ENCODE peak calls at places on chromosomes 13 and 19, in five cellular contexts. One of them, this sample, is unnamed.

GRCh38 chr19:31339405-31339804 is 9.8 kb downstream of the TSHZ3 start:
- DNase-seq in fibroblast of lung: peak; percentile 72
- DNase-seq in keratinocyte: no peak
- DNase-seq in dorsolateral prefrontal cortex: no peak
- DNase-seq in hepatocyte: no peak
- DNase-seq in this sample: no peak

GRCh38 chr13:87669379-87669978 is 1.7 kb upstream of the SLITRK5 start:
- DNase-seq in dorsolateral prefrontal cortex: no peak
- DNase-seq in fibroblast of lung: peak; percentile 42
- DNase-seq in keratinocyte: peak; percentile 5
- DNase-seq in hepatocyte: peak; percentile 53
- DNase-seq in this sample: peak; percentile 6

GRCh38 chr19:30070198-30070969 is 128.3 kb downstream of the URI1 start:
- DNase-seq in fibroblast of lung: no peak
- DNase-seq in hepatocyte: peak; percentile 37
- DNase-seq in keratinocyte: no peak
- DNase-seq in dorsolateral prefrontal cortex: no peak
- DNase-seq in this sample: no peak

GRCh38 chr13:84417426-84417825 is 535.2 kb upstream of the SLITRK1 start:
- DNase-seq in fibroblast of lung: peak; percentile 52
- DNase-seq in dorsolateral prefrontal cortex: no peak
- DNase-seq in keratinocyte: no peak
- DNase-seq in hepatocyte: no peak
- DNase-seq in this sample: no peak

GRCh38 chr13:20702945-20703784 is at the start of gene IL17D:
- DNase-seq in dorsolateral prefrontal cortex: no peak
- DNase-seq in keratinocyte: no peak
- DNase-seq in hepatocyte: peak; percentile 65
- DNase-seq in fibroblast of lung: no peak
- DNase-seq in this sample: peak; percentile 42

GRCh38 chr19:33358408-33358807 is 15.1 kb upstream of the CEBPG start:
- DNase-seq in hepatocyte: no peak
- DNase-seq in keratinocyte: no peak
- DNase-seq in dorsolateral prefrontal cortex: no peak
- DNase-seq in fibroblast of lung: no peak
- DNase-seq in this sample: no peak

GRCh38 chr13:42996584-42996983 is 4.5 kb upstream of the EPSTI1 start:
- DNase-seq in fibroblast of lung: peak; percentile 82
- DNase-seq in keratinocyte: peak; percentile 83
- DNase-seq in dorsolateral prefrontal cortex: no peak
- DNase-seq in hepatocyte: no peak
- DNase-seq in this sample: peak; percentile 65

GRCh38 chr19:35882074-35882832 is 13.9 kb downstream of the APLP1 start:
- DNase-seq in fibroblast of lung: peak; percentile 65
- DNase-seq in keratinocyte: no peak
- DNase-seq in dorsolateral prefrontal cortex: no peak
- DNase-seq in hepatocyte: peak; percentile 52
- DNase-seq in this sample: peak; percentile 77

GRCh38 chr13:33289966-33290365 is 4.4 kb upstream of the STARD13 start:
- DNase-seq in fibroblast of lung: peak; percentile 83
- DNase-seq in dorsolateral prefrontal cortex: no peak
- DNase-seq in hepatocyte: no peak
- DNase-seq in keratinocyte: no peak
- DNase-seq in this sample: no peak

GRCh38 chr19:41703602-41704293 is 4.7 kb upstream of the CEACAM5 start:
- DNase-seq in dorsolateral prefrontal cortex: no peak
- DNase-seq in hepatocyte: no peak
- DNase-seq in fibroblast of lung: no peak
- DNase-seq in keratinocyte: no peak
- DNase-seq in this sample: no peak

GRCh38 chr13:99154064-99154463 is 46.6 kb upstream of the UBAC2 start:
- DNase-seq in fibroblast of lung: no peak
- DNase-seq in hepatocyte: no peak
- DNase-seq in dorsolateral prefrontal cortex: no peak
- DNase-seq in keratinocyte: no peak
- DNase-seq in this sample: no peak

GRCh38 chr19:5038631-5039271 is 69.8 kb downstream of the KDM4B start:
- DNase-seq in dorsolateral prefrontal cortex: no peak
- DNase-seq in hepatocyte: no peak
- DNase-seq in fibroblast of lung: no peak
- DNase-seq in keratinocyte: no peak
- DNase-seq in this sample: no peak

GRCh38 chr19:48881741-48882657 is 9.8 kb downstream of the PPP1R15A start:
- DNase-seq in dorsolateral prefrontal cortex: no peak
- DNase-seq in hepatocyte: peak; percentile 44
- DNase-seq in keratinocyte: no peak
- DNase-seq in fibroblast of lung: no peak
- DNase-seq in this sample: no peak

GRCh38 chr19:28966737-28967401 is 246.1 kb downstream of the UQCRFS1 start:
- DNase-seq in dorsolateral prefrontal cortex: no peak
- DNase-seq in keratinocyte: no peak
- DNase-seq in fibroblast of lung: peak; percentile 5
- DNase-seq in hepatocyte: no peak
- DNase-seq in this sample: no peak

GRCh38 chr13:40786568-40786996 is 2.8 kb upstream of the SLC25A15 start:
- DNase-seq in fibroblast of lung: peak; percentile 41
- DNase-seq in keratinocyte: no peak
- DNase-seq in hepatocyte: no peak
- DNase-seq in dorsolateral prefrontal cortex: no peak
- DNase-seq in this sample: peak; percentile 9

GRCh38 chr19:46495789-46496099 is at the start of gene PNMA8B:
- DNase-seq in hepatocyte: peak; percentile 90
- DNase-seq in keratinocyte: no peak
- DNase-seq in fibroblast of lung: peak; percentile 43
- DNase-seq in dorsolateral prefrontal cortex: peak; percentile 82
- DNase-seq in this sample: no peak

GRCh38 chr19:28508666-28509065 is 704.3 kb downstream of the UQCRFS1 start:
- DNase-seq in hepatocyte: no peak
- DNase-seq in keratinocyte: no peak
- DNase-seq in fibroblast of lung: peak; percentile 28
- DNase-seq in dorsolateral prefrontal cortex: no peak
- DNase-seq in this sample: no peak

GRCh38 chr19:30090963-30091362 is 148.9 kb downstream of the URI1 start:
- DNase-seq in hepatocyte: no peak
- DNase-seq in fibroblast of lung: no peak
- DNase-seq in keratinocyte: no peak
- DNase-seq in dorsolateral prefrontal cortex: no peak
- DNase-seq in this sample: no peak

GRCh38 chr13:83048419-83048818 is 833.9 kb downstream of the SLITRK1 start:
- DNase-seq in fibroblast of lung: peak; percentile 17
- DNase-seq in hepatocyte: no peak
- DNase-seq in keratinocyte: no peak
- DNase-seq in dorsolateral prefrontal cortex: no peak
- DNase-seq in this sample: no peak

GRCh38 chr19:5805465-5806132 is 732 bp downstream of the NRTN start:
- DNase-seq in dorsolateral prefrontal cortex: no peak
- DNase-seq in keratinocyte: no peak
- DNase-seq in fibroblast of lung: peak; percentile 25
- DNase-seq in hepatocyte: peak; percentile 92
- DNase-seq in this sample: peak; percentile 34

GRCh38 chr13:99792079-99792921 is 179.3 kb downstream of the ZIC5 start:
- DNase-seq in hepatocyte: no peak
- DNase-seq in dorsolateral prefrontal cortex: no peak
- DNase-seq in keratinocyte: no peak
- DNase-seq in fibroblast of lung: no peak
- DNase-seq in this sample: no peak

GRCh38 chr19:35043906-35044305 is 2.4 kb downstream of the HPN start:
- DNase-seq in hepatocyte: peak; percentile 10
- DNase-seq in keratinocyte: no peak
- DNase-seq in dorsolateral prefrontal cortex: no peak
- DNase-seq in fibroblast of lung: no peak
- DNase-seq in this sample: no peak

GRCh38 chr13:39699274-39699673 is 43.8 kb downstream of the COG6 start:
- DNase-seq in fibroblast of lung: no peak
- DNase-seq in keratinocyte: no peak
- DNase-seq in dorsolateral prefrontal cortex: no peak
- DNase-seq in hepatocyte: no peak
- DNase-seq in this sample: no peak
- H3K27ac ChIP-seq in fibroblast of lung: no peak overlapping the region
- H3K27ac ChIP-seq in keratinocyte: no peak overlapping the region
- H3K27ac ChIP-seq in dorsolateral prefrontal cortex: no peak overlapping the region
- H3K27ac ChIP-seq in hepatocyte: no peak overlapping the region
- H3K27ac ChIP-seq in this sample: no peak overlapping the region

DNA sequence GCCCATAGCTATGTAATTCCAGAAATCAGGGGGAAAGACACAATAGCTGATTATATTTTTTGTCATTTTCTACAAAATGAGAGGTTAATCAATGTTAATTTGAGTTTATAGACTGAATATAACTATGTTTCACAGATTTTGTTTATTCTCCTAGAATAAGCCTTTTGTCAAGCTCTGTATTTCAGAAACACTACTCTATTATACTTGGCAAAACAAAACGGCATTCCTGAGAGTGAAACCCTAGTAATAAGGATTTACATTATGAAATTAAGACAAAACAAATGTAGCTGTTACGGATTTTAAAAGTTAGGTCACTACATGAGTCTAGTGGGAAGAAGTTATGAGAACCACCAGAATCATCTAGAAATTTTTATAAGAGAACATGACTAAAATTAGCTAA is 334.2 kb downstream of the KLF12 start:
- DNase-seq in fibroblast of lung: no peak
- DNase-seq in hepatocyte: no peak
- DNase-seq in keratinocyte: no peak
- DNase-seq in dorsolateral prefrontal cortex: no peak
- DNase-seq in this sample: no peak
- TF ChIP-seq CTCF in fibroblast of lung: no peak
- TF ChIP-seq CTCF in hepatocyte: no peak
- TF ChIP-seq CTCF in keratinocyte: no peak
- TF ChIP-seq CTCF in dorsolateral prefrontal cortex: no peak
- TF ChIP-seq CTCF in this sample: no peak

DNA sequence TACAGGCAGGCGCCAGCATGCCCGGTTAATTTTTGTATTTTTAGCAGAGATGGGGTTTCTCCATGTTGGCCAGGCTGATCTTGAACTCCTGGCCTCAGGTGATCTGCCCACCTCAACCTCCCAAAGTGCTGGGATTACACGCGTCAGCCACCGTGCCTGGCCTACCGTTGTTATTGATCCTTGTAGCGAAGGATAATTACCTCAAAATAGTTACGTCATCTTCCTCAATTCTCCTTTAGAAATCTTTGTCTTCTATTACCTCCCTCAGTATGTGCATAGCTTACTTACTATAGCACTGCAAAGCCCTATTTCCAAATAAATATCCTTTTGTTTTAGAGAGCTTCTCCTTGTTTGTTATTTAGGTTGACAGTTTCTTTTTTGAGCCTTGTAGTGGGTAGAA is 9.4 kb upstream of the TLE6 start:
- DNase-seq in keratinocyte: no peak
- DNase-seq in hepatocyte: no peak
- DNase-seq in dorsolateral prefrontal cortex: no peak
- DNase-seq in fibroblast of lung: no peak
- DNase-seq in this sample: no peak
- H3K27ac ChIP-seq in keratinocyte: no peak overlapping the region
- H3K27ac ChIP-seq in hepatocyte: no peak overlapping the region
- H3K27ac ChIP-seq in dorsolateral prefrontal cortex: no peak overlapping the region
- H3K27ac ChIP-seq in fibroblast of lung: no peak overlapping the region
- H3K27ac ChIP-seq in this sample: no peak overlapping the region

DNA sequence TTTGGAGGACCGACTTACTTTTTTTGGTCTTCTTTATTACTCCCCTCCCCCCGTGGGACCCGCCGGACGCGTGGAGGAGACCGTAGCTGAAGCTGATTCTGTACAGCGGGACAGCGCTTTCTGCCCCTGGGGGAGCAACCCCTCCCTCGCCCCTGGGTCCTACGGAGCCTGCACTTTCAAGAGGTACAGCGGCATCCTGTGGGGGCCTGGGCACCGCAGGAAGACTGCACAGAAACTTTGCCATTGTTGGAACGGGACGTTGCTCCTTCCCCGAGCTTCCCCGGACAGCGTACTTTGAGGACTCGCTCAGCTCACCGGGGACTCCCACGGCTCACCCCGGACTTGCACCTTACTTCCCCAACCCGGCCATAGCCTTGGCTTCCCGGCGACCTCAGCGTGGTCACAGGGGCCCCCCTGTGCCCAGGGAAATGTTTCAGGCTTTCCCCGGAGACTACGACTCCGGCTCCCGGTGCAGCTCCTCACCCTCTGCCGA is 409 bp downstream of the FOSB start:
- DNase-seq in fibroblast of lung: no peak
- DNase-seq in keratinocyte: no peak
- DNase-seq in dorsolateral prefrontal cortex: no peak
- DNase-seq in hepatocyte: peak; percentile 57
- DNase-seq in this sample: no peak
- TF ChIP-seq CTCF in fibroblast of lung: peak; percentile 10
- TF ChIP-seq CTCF in keratinocyte: peak; percentile 8
- TF ChIP-seq CTCF in dorsolateral prefrontal cortex: no peak
- TF ChIP-seq CTCF in hepatocyte: no peak
- TF ChIP-seq CTCF in this sample: no peak